ENCODE peak calls at places on chromosomes 12 and 14, in eight cellular contexts. X, S, V, E, A, R, M and W are unnamed samples.

GRCh38 chr14:78399316-78399889 is 229.2 kb downstream of the NRXN3 start:
- DNase-seq in X (no peak), S (no peak), V (peak), E (peak), A (no peak), R (peak), M (no peak), W (peak)

GRCh38 chr14:100979780-100980179 is 76.3 kb upstream of the RTL1 start:
- DNase-seq in X (no peak), S (peak), V (no peak), E (peak), A (peak), R (no peak), M (no peak), W (no peak)

GRCh38 chr12:106135781-106136180 is 3.0 kb downstream of the NUAK1 start:
- DNase-seq in X (no peak), S (peak), V (no peak), E (peak), A (peak), R (no peak), M (no peak), W (no peak)

GRCh38 chr12:40697566-40698257 is 5.5 kb downstream of the CNTN1 start:
- DNase-seq in X (no peak), S (peak), V (no peak), E (peak), A (no peak), R (no peak), M (no peak), W (no peak)

GRCh38 chr12:84056-84455 is 17.5 kb downstream of the IQSEC3 start:
- DNase-seq in X (no peak), S (no peak), V (no peak), E (no peak), A (no peak), R (no peak), M (no peak), W (no peak)

GRCh38 chr12:6946033-6946919 is 2.5 kb downstream of the C12orf57 start:
- DNase-seq in X (peak), S (peak), V (peak), E (no peak), A (no peak), R (peak), M (peak), W (no peak)

GRCh38 chr14:26286066-26286791 is 311.6 kb downstream of the NOVA1 start:
- DNase-seq in X (no peak), S (no peak), V (no peak), E (peak), A (peak), R (no peak), M (no peak), W (no peak)

GRCh38 chr14:72503696-72504368 is 390.1 kb downstream of the DPF3 start:
- DNase-seq in X (no peak), S (peak), V (no peak), E (peak), A (peak), R (no peak), M (no peak), W (no peak)

GRCh38 chr14:76647699-76648298 is 113.5 kb upstream of the VASH1 start:
- DNase-seq in X (no peak), S (peak), V (peak), E (peak), A (peak), R (peak), M (no peak), W (peak)

GRCh38 chr12:95303476-95303875 is 85.9 kb downstream of the VEZT start:
- DNase-seq in X (no peak), S (no peak), V (no peak), E (peak), A (peak), R (no peak), M (no peak), W (no peak)

GRCh38 chr12:15495742-15496141 is 173.4 kb downstream of the PTPRO start:
- DNase-seq in X (no peak), S (no peak), V (no peak), E (no peak), A (no peak), R (no peak), M (no peak), W (no peak)

GRCh38 chr12:56040151-56040550 is 1.6 kb upstream of the RPS26 start:
- DNase-seq in X (no peak), S (no peak), V (no peak), E (peak), A (no peak), R (no peak), M (no peak), W (no peak)

GRCh38 chr12:93883436-93884154 is 206.4 kb downstream of the CRADD start:
- DNase-seq in X (no peak), S (no peak), V (no peak), E (peak), A (peak), R (no peak), M (peak), W (no peak)

GRCh38 chr12:14366211-14366762 is 805 bp downstream of the ATF7IP start:
- DNase-seq in X (no peak), S (no peak), V (no peak), E (peak), A (peak), R (peak), M (no peak), W (no peak)

GRCh38 chr12:48105321-48105866 is 485 bp downstream of the SENP1 start:
- DNase-seq in X (no peak), S (peak), V (no peak), E (peak), A (peak), R (no peak), M (no peak), W (peak)

GRCh38 chr14:29310757-29311156 is 544.2 kb downstream of the FOXG1 start:
- DNase-seq in X (no peak), S (no peak), V (no peak), E (peak), A (peak), R (no peak), M (no peak), W (no peak)

GRCh38 chr12:9273276-9273675 is 65.1 kb upstream of the PZP start:
- DNase-seq in X (no peak), S (peak), V (no peak), E (peak), A (peak), R (no peak), M (no peak), W (no peak)

GRCh38 chr12:54144738-54145137 is 44.0 kb downstream of the SMUG1 start:
- DNase-seq in X (peak), S (no peak), V (no peak), E (no peak), A (no peak), R (no peak), M (no peak), W (no peak)

GRCh38 chr14:88866305-88866704 is 41.9 kb downstream of the TTC8 start:
- DNase-seq in X (no peak), S (no peak), V (no peak), E (no peak), A (peak), R (peak), M (no peak), W (no peak)

GRCh38 chr12:54134395-54134794 is 54.4 kb downstream of the SMUG1 start:
- DNase-seq in X (no peak), S (no peak), V (no peak), E (no peak), A (no peak), R (no peak), M (no peak), W (no peak)

GRCh38 chr14:97706814-97707213 is 909.6 kb downstream of the VRK1 start:
- DNase-seq in X (no peak), S (no peak), V (no peak), E (no peak), A (no peak), R (no peak), M (no peak), W (peak)

GRCh38 chr12:107684029-107684790 is 1.4 kb upstream of the PWP1 start:
- DNase-seq in X (no peak), S (no peak), V (no peak), E (peak), A (peak), R (no peak), M (no peak), W (no peak)

GRCh38 chr12:48764521-48764920 is 24.4 kb downstream of the ADCY6 start:
- DNase-seq in X (no peak), S (peak), V (no peak), E (no peak), A (no peak), R (no peak), M (peak), W (no peak)

DNA sequence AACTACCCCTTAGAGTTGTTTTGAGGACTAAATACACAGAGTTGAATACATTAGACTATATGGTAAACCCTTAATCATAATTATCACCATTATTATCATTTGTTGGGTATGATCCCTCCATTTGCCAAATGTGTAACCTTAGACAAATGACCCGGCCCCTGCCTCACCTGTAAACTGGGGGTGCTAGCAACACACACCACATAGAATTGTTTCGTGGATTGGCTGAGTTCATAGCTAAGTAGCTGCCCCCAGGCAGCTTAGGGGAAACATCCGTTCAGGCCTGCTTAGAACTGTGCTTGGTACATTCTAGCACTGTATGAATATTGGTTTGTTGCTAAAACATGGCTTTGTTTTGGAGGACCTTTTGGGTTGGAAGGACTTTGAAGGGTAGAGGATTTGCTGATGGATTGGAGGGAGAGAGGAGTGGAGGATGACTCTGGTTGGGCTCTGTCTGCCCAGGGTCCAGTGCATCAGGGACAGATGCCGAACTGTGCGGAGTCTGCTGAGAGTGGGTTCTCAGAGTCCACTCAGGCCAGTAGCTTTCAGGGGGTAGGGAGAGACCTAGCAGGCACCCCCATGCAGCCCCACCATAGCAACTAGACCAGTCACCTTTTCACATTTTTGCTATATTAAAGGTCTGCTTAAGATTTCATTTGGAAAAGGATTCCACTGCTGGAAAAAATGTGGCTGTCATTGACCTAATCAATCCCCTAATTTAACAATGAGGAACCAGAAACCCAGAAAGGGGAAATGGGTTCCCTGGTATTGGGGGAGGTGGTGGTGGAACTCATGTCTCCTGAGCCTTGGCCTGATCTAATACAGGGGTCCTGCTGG is 2.1 kb downstream of the RIN3 start:
- DNase-seq in X (no peak), S (no peak), V (no peak), E (no peak), A (no peak), R (no peak), M (no peak), W (no peak)
- H3K9ac ChIP-seq in X (no peak), S (no peak), V (no peak), E (peak), A (no peak), R (no peak), M (no peak), W (no peak)

DNA sequence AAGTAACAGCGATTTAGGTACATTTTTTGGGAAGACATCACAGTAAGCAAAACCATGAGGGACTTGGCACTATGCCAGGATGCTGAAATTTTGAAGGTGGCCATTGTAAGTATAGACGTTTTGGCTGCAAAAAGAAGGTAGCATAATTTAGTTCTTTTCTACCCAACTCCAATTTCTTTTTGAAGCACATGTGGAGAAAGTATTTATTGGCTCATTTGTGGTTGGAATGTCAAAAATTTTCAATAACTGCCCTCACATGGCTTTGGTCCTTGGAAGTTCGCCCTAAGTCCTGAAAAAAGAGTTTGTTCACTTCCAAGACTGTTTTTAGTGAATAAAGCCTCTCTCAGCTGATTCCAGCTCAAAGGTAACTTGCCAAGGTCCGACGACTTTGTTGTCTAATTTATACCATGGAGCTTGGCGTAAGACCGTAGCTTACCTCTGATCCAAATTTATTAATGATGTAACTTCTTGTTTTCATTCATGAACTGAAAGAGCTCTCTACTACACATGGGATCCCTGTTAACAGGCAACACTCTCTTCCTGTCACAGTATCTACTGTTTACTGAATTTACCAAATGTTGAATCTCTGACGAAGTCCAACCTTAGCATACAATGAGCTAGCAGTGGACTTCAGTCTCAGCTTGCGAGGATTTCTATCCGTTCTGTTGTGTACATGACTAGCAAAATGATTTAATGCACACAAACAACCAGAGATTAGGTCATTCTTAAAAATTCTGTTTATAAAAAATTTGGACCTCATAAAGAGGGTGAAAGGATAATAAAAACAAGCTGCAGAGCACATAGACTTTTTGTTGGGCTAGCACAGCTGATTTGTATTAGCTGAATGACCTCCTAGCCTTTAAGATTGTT is 49.0 kb downstream of the MSRB3 start:
- DNase-seq in X (no peak), S (no peak), V (no peak), E (peak), A (peak), R (no peak), M (no peak), W (no peak)
- H3K27ac ChIP-seq in X (no peak), S (no peak), V (no peak), E (peak), A (peak), R (no peak), M (no peak), W (no peak)

GRCh38 chr12:68612245-68612644 is 1.5 kb downstream of the RAP1B start:
- DNase-seq in X (no peak), S (peak), V (peak), E (peak), A (peak), R (no peak), M (peak), W (no peak)

GRCh38 chr12:68614772-68615171 is 4.1 kb downstream of the RAP1B start:
- DNase-seq in X (no peak), S (no peak), V (no peak), E (no peak), A (no peak), R (no peak), M (no peak), W (no peak)

GRCh38 chr12:68614105-68614679 is 3.5 kb downstream of the RAP1B start:
- DNase-seq in X (no peak), S (no peak), V (no peak), E (no peak), A (no peak), R (no peak), M (no peak), W (no peak)

GRCh38 chr12:68612675-68613074 is 2.0 kb downstream of the RAP1B start:
- DNase-seq in X (no peak), S (no peak), V (no peak), E (no peak), A (no peak), R (no peak), M (no peak), W (no peak)

DNA sequence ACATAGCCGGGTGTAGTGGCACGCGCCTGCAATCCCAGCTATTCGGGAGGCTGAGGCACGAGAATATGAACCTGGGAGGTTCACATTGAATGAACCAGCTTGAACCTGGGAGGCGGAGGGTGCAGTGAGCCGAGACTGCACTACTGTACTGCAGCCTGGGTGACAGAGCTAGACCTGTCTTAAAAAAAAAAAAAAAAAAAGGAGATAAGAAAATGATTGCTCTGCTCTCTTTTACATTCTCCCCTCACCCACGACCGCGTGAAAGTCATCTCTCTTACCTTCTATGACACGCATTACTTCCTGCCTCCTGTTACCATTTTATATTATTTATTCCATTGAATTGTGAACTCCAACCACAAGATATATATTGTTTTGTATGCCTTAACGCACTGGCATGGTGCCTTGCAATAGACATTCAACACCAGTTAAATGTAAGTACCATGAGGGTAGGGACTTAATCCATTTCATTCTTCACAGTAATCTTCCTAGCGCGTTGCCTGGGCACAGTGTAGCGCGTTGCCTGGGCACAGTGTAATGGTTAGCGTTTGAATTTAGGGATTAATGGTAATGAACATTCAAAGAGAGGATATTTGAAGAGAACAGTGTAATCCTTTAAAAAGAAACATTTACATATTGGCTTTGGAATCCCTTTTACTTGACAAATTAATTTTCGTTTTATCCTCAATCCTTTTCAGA is 2.7 kb downstream of the RAP1B start:
- DNase-seq in X (no peak), S (no peak), V (no peak), E (no peak), A (no peak), R (no peak), M (no peak), W (no peak)
- H3K9ac ChIP-seq in X (peak), S (no peak), V (peak), E (no peak), A (no peak), R (no peak), M (no peak), W (no peak)

DNA sequence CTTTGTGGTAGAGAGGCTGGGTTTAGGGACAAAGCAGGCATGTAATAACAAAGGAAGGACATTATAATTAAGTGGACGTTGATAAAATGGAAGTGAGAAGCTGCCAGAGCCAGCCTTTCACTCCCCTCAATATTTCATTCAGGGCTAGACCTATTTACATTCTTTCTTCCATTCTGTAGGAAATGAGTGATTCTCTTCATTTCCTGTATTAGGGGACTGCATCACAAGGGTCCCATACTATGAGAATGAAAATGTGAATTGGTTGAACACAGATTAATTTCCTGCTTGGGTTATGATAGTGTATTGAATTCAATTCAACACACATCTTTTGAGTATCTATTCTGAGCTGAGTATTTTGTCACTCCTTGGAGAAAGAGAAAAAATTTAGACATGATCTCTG is 143.0 kb downstream of the OTOGL start:
- DNase-seq in X (no peak), S (no peak), V (no peak), E (no peak), A (no peak), R (no peak), M (no peak), W (no peak)
- H3K27ac ChIP-seq in X (no peak), S (no peak), V (no peak), E (no peak), A (no peak), R (no peak), M (no peak), W (no peak)

DNA sequence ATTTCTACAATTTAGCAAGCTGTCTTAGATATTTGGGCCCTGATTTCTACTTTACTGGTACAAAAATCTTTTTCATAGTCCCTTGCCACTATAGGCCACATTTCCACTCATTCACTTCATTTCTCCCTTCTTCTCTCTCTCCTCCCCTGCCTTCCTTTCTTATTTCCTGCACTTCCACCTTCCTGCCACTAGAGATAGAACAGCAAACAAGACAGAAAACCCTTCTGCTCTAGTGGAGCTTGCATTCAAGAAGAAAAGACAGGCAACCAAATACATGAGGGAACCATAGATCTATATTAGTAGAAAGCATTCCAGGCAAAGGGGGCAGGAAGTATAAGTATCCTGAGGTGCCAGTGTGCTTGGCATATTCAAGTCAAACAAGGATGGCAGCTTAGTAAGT is 623.5 kb downstream of the FLRT2 start:
- DNase-seq in X (no peak), S (no peak), V (no peak), E (no peak), A (no peak), R (peak), M (no peak), W (no peak)
- H3K9ac ChIP-seq in X (no peak), S (no peak), V (no peak), E (no peak), A (no peak), R (no peak), M (no peak), W (no peak)